ENCODE peak calls at places on chromosome 10, in eight cellular contexts. One of them, this sample, is unnamed.

GRCh38 chr10:87837445-87837844 is 19.4 kb upstream of the ATAD1 start:
- DNase-seq in heart right ventricle: no peak
- DNase-seq in cardiac fibroblast: no peak
- DNase-seq in endothelial cell: no peak
- DNase-seq in H1: no peak
- DNase-seq in GM13976: no peak
- DNase-seq in lower leg skin: no peak
- DNase-seq in AG04450: no peak
- DNase-seq in this sample: no peak

GRCh38 chr10:84540022-84540616 is 211.7 kb downstream of the CCSER2 start:
- DNase-seq in GM13976: no peak
- DNase-seq in cardiac fibroblast: peak
- DNase-seq in endothelial cell: no peak
- DNase-seq in lower leg skin: no peak
- DNase-seq in H1: no peak
- DNase-seq in heart right ventricle: no peak
- DNase-seq in AG04450: peak
- DNase-seq in this sample: no peak

GRCh38 chr10:58179238-58179637 is 88.5 kb downstream of the IPMK start:
- DNase-seq in endothelial cell: no peak
- DNase-seq in lower leg skin: no peak
- DNase-seq in heart right ventricle: no peak
- DNase-seq in cardiac fibroblast: peak
- DNase-seq in GM13976: no peak
- DNase-seq in AG04450: no peak
- DNase-seq in H1: no peak
- DNase-seq in this sample: no peak

GRCh38 chr10:31419394-31420063 is 100.5 kb downstream of the ZEB1 start:
- DNase-seq in endothelial cell: no peak
- DNase-seq in cardiac fibroblast: peak
- DNase-seq in AG04450: no peak
- DNase-seq in lower leg skin: no peak
- DNase-seq in GM13976: no peak
- DNase-seq in heart right ventricle: no peak
- DNase-seq in H1: no peak
- DNase-seq in this sample: no peak

GRCh38 chr10:98028168-98028770 is 2.2 kb downstream of the CRTAC1 start:
- DNase-seq in endothelial cell: peak
- DNase-seq in AG04450: no peak
- DNase-seq in cardiac fibroblast: peak
- DNase-seq in lower leg skin: no peak
- DNase-seq in GM13976: peak
- DNase-seq in H1: peak
- DNase-seq in heart right ventricle: peak
- DNase-seq in this sample: peak

GRCh38 chr10:104750306-104750705 is 109.2 kb downstream of the SORCS3 start:
- DNase-seq in H1: no peak
- DNase-seq in AG04450: no peak
- DNase-seq in heart right ventricle: no peak
- DNase-seq in cardiac fibroblast: no peak
- DNase-seq in endothelial cell: no peak
- DNase-seq in GM13976: no peak
- DNase-seq in lower leg skin: no peak
- DNase-seq in this sample: peak

GRCh38 chr10:83925133-83925532 is 214.2 kb upstream of the GHITM start:
- DNase-seq in endothelial cell: no peak
- DNase-seq in cardiac fibroblast: no peak
- DNase-seq in heart right ventricle: no peak
- DNase-seq in AG04450: no peak
- DNase-seq in lower leg skin: no peak
- DNase-seq in H1: no peak
- DNase-seq in GM13976: no peak
- DNase-seq in this sample: no peak

GRCh38 chr10:12042797-12043651 is at the start of gene UPF2:
- DNase-seq in cardiac fibroblast: peak
- DNase-seq in endothelial cell: peak
- DNase-seq in H1: peak
- DNase-seq in AG04450: peak
- DNase-seq in GM13976: peak
- DNase-seq in heart right ventricle: peak
- DNase-seq in lower leg skin: peak
- DNase-seq in this sample: peak

GRCh38 chr10:21516270-21517131 is 9.0 kb downstream of the SKIDA1 start:
- DNase-seq in AG04450: no peak
- DNase-seq in cardiac fibroblast: peak
- DNase-seq in GM13976: peak
- DNase-seq in lower leg skin: no peak
- DNase-seq in H1: peak
- DNase-seq in endothelial cell: peak
- DNase-seq in heart right ventricle: peak
- DNase-seq in this sample: no peak

GRCh38 chr10:114697061-114697598 is 39.1 kb upstream of the ABLIM1 start:
- DNase-seq in GM13976: no peak
- DNase-seq in heart right ventricle: peak
- DNase-seq in AG04450: no peak
- DNase-seq in cardiac fibroblast: peak
- DNase-seq in H1: no peak
- DNase-seq in endothelial cell: no peak
- DNase-seq in lower leg skin: no peak
- DNase-seq in this sample: no peak

GRCh38 chr10:6400331-6400730 is 179.7 kb downstream of the PRKCQ start:
- DNase-seq in heart right ventricle: no peak
- DNase-seq in cardiac fibroblast: no peak
- DNase-seq in AG04450: no peak
- DNase-seq in GM13976: no peak
- DNase-seq in H1: no peak
- DNase-seq in endothelial cell: no peak
- DNase-seq in lower leg skin: no peak
- DNase-seq in this sample: no peak

GRCh38 chr10:1084011-1084950 is 28.1 kb downstream of the WDR37 start:
- DNase-seq in cardiac fibroblast: no peak
- DNase-seq in endothelial cell: no peak
- DNase-seq in H1: no peak
- DNase-seq in AG04450: no peak
- DNase-seq in GM13976: no peak
- DNase-seq in lower leg skin: no peak
- DNase-seq in heart right ventricle: no peak
- DNase-seq in this sample: no peak

DNA sequence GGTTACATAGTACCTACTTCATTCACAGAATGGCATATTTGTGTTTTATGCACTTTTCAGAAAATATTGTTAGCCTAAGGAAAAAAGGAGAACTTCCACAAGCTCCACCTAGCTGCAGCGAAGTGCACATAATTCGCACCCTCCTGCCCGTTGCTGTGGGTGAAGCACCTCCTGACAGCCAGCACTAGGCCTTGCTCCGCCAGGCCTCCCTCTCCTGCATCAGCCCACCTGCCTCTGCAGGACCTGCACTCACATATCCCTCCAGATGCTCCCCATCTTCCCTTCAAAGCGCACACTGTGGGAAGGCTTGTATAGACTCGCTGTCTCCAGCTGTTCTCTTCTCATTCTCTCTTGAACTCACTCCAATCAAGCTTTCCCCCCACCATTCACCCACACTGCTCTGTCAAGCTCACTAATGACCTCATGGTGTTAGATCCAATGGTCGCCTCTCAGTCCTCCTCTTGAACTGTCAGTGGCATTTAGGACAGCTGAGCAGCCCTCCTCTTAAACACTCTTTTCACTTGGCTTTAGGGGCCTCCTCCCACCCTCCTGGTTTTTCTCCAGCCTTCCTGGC is 20.7 kb upstream of the GRID1 start:
- DNase-seq in AG04450: no peak
- DNase-seq in endothelial cell: no peak
- DNase-seq in heart right ventricle: no peak
- DNase-seq in lower leg skin: peak
- DNase-seq in H1: peak
- DNase-seq in cardiac fibroblast: no peak
- DNase-seq in GM13976: no peak
- DNase-seq in this sample: no peak
- TF ChIP-seq CTCF in AG04450: peak
- TF ChIP-seq CTCF in endothelial cell: no peak
- TF ChIP-seq CTCF in heart right ventricle: no peak
- TF ChIP-seq CTCF in lower leg skin: no peak
- TF ChIP-seq CTCF in H1: no peak
- TF ChIP-seq CTCF in cardiac fibroblast: no peak
- TF ChIP-seq CTCF in GM13976: no peak
- TF ChIP-seq CTCF in this sample: no peak

GRCh38 chr10:34732926-34733325 is 82.2 kb downstream of the PARD3 start:
- DNase-seq in lower leg skin: no peak
- DNase-seq in AG04450: no peak
- DNase-seq in cardiac fibroblast: peak
- DNase-seq in H1: no peak
- DNase-seq in heart right ventricle: no peak
- DNase-seq in GM13976: no peak
- DNase-seq in endothelial cell: no peak
- DNase-seq in this sample: no peak
- TF ChIP-seq CTCF in lower leg skin: no peak
- TF ChIP-seq CTCF in AG04450: peak
- TF ChIP-seq CTCF in cardiac fibroblast: peak
- TF ChIP-seq CTCF in H1: peak
- TF ChIP-seq CTCF in heart right ventricle: no peak
- TF ChIP-seq CTCF in GM13976: no peak
- TF ChIP-seq CTCF in endothelial cell: no peak
- TF ChIP-seq CTCF in this sample: peak

GRCh38 chr10:107813396-107813795 is 648.9 kb upstream of the SORCS1 start:
- DNase-seq in H1: no peak
- DNase-seq in lower leg skin: no peak
- DNase-seq in cardiac fibroblast: no peak
- DNase-seq in AG04450: no peak
- DNase-seq in endothelial cell: no peak
- DNase-seq in heart right ventricle: no peak
- DNase-seq in GM13976: no peak
- DNase-seq in this sample: no peak

GRCh38 chr10:107809889-107810288 is 645.4 kb upstream of the SORCS1 start:
- DNase-seq in cardiac fibroblast: no peak
- DNase-seq in AG04450: no peak
- DNase-seq in heart right ventricle: no peak
- DNase-seq in GM13976: no peak
- DNase-seq in H1: no peak
- DNase-seq in endothelial cell: no peak
- DNase-seq in lower leg skin: no peak
- DNase-seq in this sample: no peak

DNA sequence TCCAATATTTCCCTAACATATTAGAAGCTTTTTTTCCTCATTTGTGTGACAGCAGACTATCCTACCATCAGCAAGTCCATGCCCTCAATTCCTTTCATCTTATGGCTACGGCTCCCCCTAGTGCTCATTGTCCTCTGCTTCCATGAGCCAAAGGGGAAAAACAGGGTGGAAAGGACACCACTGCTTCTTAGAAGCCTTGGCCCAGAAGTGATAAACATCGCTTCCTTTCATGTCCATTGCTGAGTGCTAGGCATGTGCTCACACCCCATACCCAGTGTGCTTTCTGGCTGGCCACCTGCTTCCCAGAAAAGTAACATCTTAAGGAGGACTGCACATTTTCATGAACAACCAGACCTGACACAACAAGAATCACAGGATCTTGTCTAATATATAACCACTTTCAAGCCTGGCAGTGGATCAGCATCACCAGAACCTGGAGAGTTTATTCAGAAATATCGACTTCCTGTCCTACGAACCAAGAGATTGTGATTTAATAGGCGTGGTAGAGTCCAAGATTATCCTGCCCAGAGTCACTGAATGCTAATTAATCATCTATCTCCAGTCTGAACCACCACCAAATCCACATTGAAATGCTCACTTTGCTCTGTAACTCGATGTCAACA is 650.5 kb upstream of the SORCS1 start:
- DNase-seq in lower leg skin: peak
- DNase-seq in AG04450: no peak
- DNase-seq in heart right ventricle: no peak
- DNase-seq in GM13976: peak
- DNase-seq in H1: peak
- DNase-seq in endothelial cell: peak
- DNase-seq in cardiac fibroblast: peak
- DNase-seq in this sample: peak
- TF ChIP-seq CTCF in lower leg skin: no peak
- TF ChIP-seq CTCF in AG04450: peak
- TF ChIP-seq CTCF in heart right ventricle: peak
- TF ChIP-seq CTCF in GM13976: peak
- TF ChIP-seq CTCF in H1: peak
- TF ChIP-seq CTCF in endothelial cell: peak
- TF ChIP-seq CTCF in cardiac fibroblast: peak
- TF ChIP-seq CTCF in this sample: peak

DNA sequence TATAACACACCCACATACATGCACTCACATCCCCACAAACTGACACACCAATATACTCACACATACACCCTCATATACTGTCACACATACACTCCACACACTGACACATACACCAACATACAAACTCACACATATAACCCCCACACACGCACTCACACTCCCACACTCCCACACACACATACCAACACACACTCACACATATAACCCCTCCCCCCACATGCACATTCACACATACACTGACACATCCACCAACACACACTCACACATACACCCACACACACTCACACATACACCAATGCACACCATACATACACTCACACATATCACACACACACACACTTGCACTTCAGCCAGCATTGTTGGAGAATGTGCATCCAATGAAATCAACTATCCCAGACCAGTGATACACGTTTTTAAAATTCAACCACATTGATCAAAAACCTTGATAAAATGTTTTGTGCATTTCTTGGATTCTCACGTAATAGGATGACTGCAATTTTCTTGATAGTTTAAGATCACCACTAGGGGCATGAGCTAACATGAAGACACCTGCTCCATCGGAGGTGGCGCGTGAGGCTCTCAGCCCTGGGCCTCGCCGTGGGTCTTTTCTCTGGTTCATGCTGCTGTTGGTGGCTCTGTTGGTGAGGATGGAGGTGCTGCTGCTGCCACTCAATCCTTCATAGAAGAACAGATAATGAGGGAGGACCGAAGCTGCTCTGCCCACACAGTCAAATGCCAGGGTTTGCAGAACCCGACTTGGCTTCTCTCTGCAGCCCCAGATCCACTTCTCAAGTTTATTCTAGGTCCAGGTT is 32.1 kb upstream of the CHST15 start:
- DNase-seq in cardiac fibroblast: peak
- DNase-seq in heart right ventricle: no peak
- DNase-seq in AG04450: no peak
- DNase-seq in endothelial cell: no peak
- DNase-seq in GM13976: no peak
- DNase-seq in H1: no peak
- DNase-seq in lower leg skin: no peak
- DNase-seq in this sample: no peak
- TF ChIP-seq CTCF in cardiac fibroblast: no peak
- TF ChIP-seq CTCF in heart right ventricle: peak
- TF ChIP-seq CTCF in AG04450: peak
- TF ChIP-seq CTCF in endothelial cell: peak
- TF ChIP-seq CTCF in GM13976: no peak
- TF ChIP-seq CTCF in H1: peak
- TF ChIP-seq CTCF in lower leg skin: no peak
- TF ChIP-seq CTCF in this sample: peak

GRCh38 chr10:70586348-70586930 is 16.1 kb downstream of the PRF1 start:
- DNase-seq in AG04450: no peak
- DNase-seq in lower leg skin: no peak
- DNase-seq in heart right ventricle: no peak
- DNase-seq in H1: no peak
- DNase-seq in endothelial cell: no peak
- DNase-seq in cardiac fibroblast: no peak
- DNase-seq in GM13976: no peak
- DNase-seq in this sample: no peak
- TF ChIP-seq CTCF in AG04450: no peak
- TF ChIP-seq CTCF in lower leg skin: no peak
- TF ChIP-seq CTCF in heart right ventricle: no peak
- TF ChIP-seq CTCF in H1: no peak
- TF ChIP-seq CTCF in endothelial cell: no peak
- TF ChIP-seq CTCF in cardiac fibroblast: no peak
- TF ChIP-seq CTCF in GM13976: no peak
- TF ChIP-seq CTCF in this sample: no peak

GRCh38 chr10:132577350-132578005 is 39.9 kb downstream of the INPP5A start:
- DNase-seq in cardiac fibroblast: peak
- DNase-seq in H1: no peak
- DNase-seq in lower leg skin: no peak
- DNase-seq in GM13976: no peak
- DNase-seq in heart right ventricle: no peak
- DNase-seq in AG04450: no peak
- DNase-seq in endothelial cell: no peak
- DNase-seq in this sample: no peak
- TF ChIP-seq CTCF in cardiac fibroblast: no peak
- TF ChIP-seq CTCF in H1: peak
- TF ChIP-seq CTCF in lower leg skin: no peak
- TF ChIP-seq CTCF in GM13976: no peak
- TF ChIP-seq CTCF in heart right ventricle: peak
- TF ChIP-seq CTCF in AG04450: no peak
- TF ChIP-seq CTCF in endothelial cell: no peak
- TF ChIP-seq CTCF in this sample: peak